ENCODE peak calls at places on chromosome 11, in five cellular contexts. One of them, this sample, is unnamed.

GRCh38 chr11:36403661-36404060 is 106.4 kb downstream of the TRAF6 start:
- DNase-seq in Right ventricle myocardium inferior: no peak
- DNase-seq in NCI-H2107: no peak
- DNase-seq in iPS DF 19.7: no peak
- DNase-seq in dermis blood vessel endothelial cell: no peak
- DNase-seq in this sample: no peak

GRCh38 chr11:113241190-113242051 is 73.0 kb upstream of the TTC12 start:
- DNase-seq in Right ventricle myocardium inferior: no peak
- DNase-seq in NCI-H2107: no peak
- DNase-seq in iPS DF 19.7: no peak
- DNase-seq in dermis blood vessel endothelial cell: no peak
- DNase-seq in this sample: peak

GRCh38 chr11:108670381-108670930 is 5.6 kb downstream of the DDX10 start:
- DNase-seq in Right ventricle myocardium inferior: no peak
- DNase-seq in NCI-H2107: no peak
- DNase-seq in iPS DF 19.7: no peak
- DNase-seq in dermis blood vessel endothelial cell: no peak
- DNase-seq in this sample: no peak

GRCh38 chr11:2089536-2090165 is 49.5 kb downstream of the IGF2 start:
- DNase-seq in Right ventricle myocardium inferior: no peak
- DNase-seq in NCI-H2107: no peak
- DNase-seq in iPS DF 19.7: peak
- DNase-seq in dermis blood vessel endothelial cell: peak
- DNase-seq in this sample: no peak

GRCh38 chr11:29336727-29337212 is 680.1 kb downstream of the KCNA4 start:
- DNase-seq in Right ventricle myocardium inferior: no peak
- DNase-seq in NCI-H2107: no peak
- DNase-seq in iPS DF 19.7: no peak
- DNase-seq in dermis blood vessel endothelial cell: no peak
- DNase-seq in this sample: no peak

GRCh38 chr11:119149371-119150275 is 771 bp downstream of the ABCG4 start:
- DNase-seq in Right ventricle myocardium inferior: no peak
- DNase-seq in NCI-H2107: no peak
- DNase-seq in iPS DF 19.7: no peak
- DNase-seq in dermis blood vessel endothelial cell: no peak
- DNase-seq in this sample: no peak

GRCh38 chr11:67577951-67578350 is 5.7 kb upstream of the GSTP1 start:
- DNase-seq in Right ventricle myocardium inferior: no peak
- DNase-seq in NCI-H2107: no peak
- DNase-seq in iPS DF 19.7: no peak
- DNase-seq in dermis blood vessel endothelial cell: no peak
- DNase-seq in this sample: no peak

GRCh38 chr11:96102664-96103068 is 178.8 kb upstream of the MTMR2 start:
- DNase-seq in Right ventricle myocardium inferior: no peak
- DNase-seq in NCI-H2107: no peak
- DNase-seq in iPS DF 19.7: no peak
- DNase-seq in dermis blood vessel endothelial cell: peak
- DNase-seq in this sample: no peak

This sample was measured in AG09319.